ENCODE peak calls at places on chromosomes 3 and 15, in eight cellular contexts. Z is fibroblast of lung, G is GM23338, U is mesendoderm, A is right lobe of liver, F is kidney epithelial cell, K is DND-41, T is H1. V is an unnamed sample.

GRCh38 chr15:80310776-80311175 is 58.8 kb upstream of the CTXND1 start:
- DNase-seq in K (no peak), G (no peak), T (no peak), Z (no peak), U (no peak), A (no peak), F (no peak), V (no peak)

GRCh38 chr15:39789736-39790135 is 7.1 kb upstream of the FSIP1 start:
- DNase-seq in K (no peak), T (no peak), U (no peak), A (no peak), G (no peak), Z (peak; percentile 61), F (no peak), V (no peak)

GRCh38 chr3:111269782-111270181 is 198.2 kb downstream of the NECTIN3 start:
- DNase-seq in A (no peak), Z (no peak), U (no peak), T (no peak), G (no peak), F (no peak), K (no peak), V (no peak)

GRCh38 chr15:66085128-66085527 is 168.4 kb downstream of the MEGF11 start:
- DNase-seq in A (no peak), G (peak; percentile 62), T (no peak), Z (no peak), U (peak; percentile 53), K (peak; percentile 32), F (no peak), V (no peak)

GRCh38 chr3:194134231-194134756 is 1.7 kb upstream of the HES1 start:
- DNase-seq in F (no peak), Z (peak; percentile 62), A (no peak), U (no peak), G (no peak), T (no peak), K (peak; percentile 75), V (peak; percentile 66)

GRCh38 chr15:46146915-46147314 is 512.1 kb downstream of the SQOR start:
- DNase-seq in T (no peak), A (no peak), F (no peak), U (no peak), Z (no peak), G (no peak), K (no peak), V (no peak)

GRCh38 chr3:100354850-100355249 is 20.3 kb downstream of the NIT2 start:
- DNase-seq in Z (no peak), K (no peak), F (no peak), T (no peak), U (no peak), A (no peak), G (no peak), V (no peak)

GRCh38 chr3:112688819-112689218 is 47.9 kb upstream of the CCDC80 start:
- DNase-seq in G (no peak), A (no peak), K (no peak), F (no peak), Z (no peak), U (no peak), T (no peak), V (no peak)

GRCh38 chr15:37053070-37053653 is 47.2 kb downstream of the MEIS2 start:
- DNase-seq in G (no peak), U (no peak), K (no peak), T (no peak), Z (peak; percentile 24), F (no peak), A (no peak), V (no peak)

GRCh38 chr3:152205097-152205593 is 63.6 kb upstream of the MBNL1 start:
- DNase-seq in F (no peak), T (no peak), Z (no peak), U (no peak), G (no peak), K (no peak), A (no peak), V (no peak)

GRCh38 chr3:12299026-12299425 is 10.2 kb downstream of the PPARG start:
- DNase-seq in G (no peak), T (no peak), U (no peak), A (no peak), K (no peak), Z (no peak), F (no peak), V (no peak)

GRCh38 chr15:92984161-92984560 is 84.0 kb downstream of the CHD2 start:
- DNase-seq in K (no peak), U (no peak), F (no peak), G (no peak), T (no peak), Z (no peak), A (no peak), V (no peak)

GRCh38 chr15:76185716-76186115 is 125.6 kb downstream of the ETFA start:
- DNase-seq in T (peak; percentile 54), A (no peak), K (peak; percentile 21), G (peak; percentile 81), F (no peak), Z (peak; percentile 81), U (peak; percentile 92), V (no peak)

GRCh38 chr3:169668957-169669681 is 5.6 kb upstream of the MECOM start:
- DNase-seq in G (peak; percentile 93), A (peak; percentile 70), F (no peak), U (peak; percentile 74), T (no peak), K (no peak), Z (peak; percentile 75), V (peak; percentile 32)

GRCh38 chr3:50525987-50526386 is 22.6 kb upstream of the CACNA2D2 start:
- DNase-seq in U (peak; percentile 83), A (no peak), K (peak; percentile 74), T (no peak), G (peak; percentile 92), Z (peak; percentile 39), F (no peak), V (no peak)

GRCh38 chr15:74955796-74956647 is 550 bp downstream of the RPP25 start:
- DNase-seq in A (peak; percentile 84), U (peak; percentile 75), Z (peak; percentile 65), F (no peak), G (peak; percentile 79), K (no peak), T (no peak), V (peak; percentile 52)

GRCh38 chr3:141410408-141410807 is 42.1 kb downstream of the ZBTB38 start:
- DNase-seq in G (no peak), Z (peak; percentile 78), A (peak; percentile 71), U (peak; percentile 35), T (no peak), F (no peak), K (no peak), V (peak; percentile 86)

GRCh38 chr15:31156808-31157207 is 55.3 kb upstream of the TRPM1 start:
- DNase-seq in F (no peak), Z (no peak), K (no peak), U (no peak), A (no peak), T (no peak), G (no peak), V (no peak)
- H3K27me3 ChIP-seq in F (peaks cover 3% of the 10 kb centered on the region), Z (no peaks in the 10 kb centered on the region), K (no peaks in the 10 kb centered on the region), U (no peaks in the 10 kb centered on the region), A (no peaks in the 10 kb centered on the region), T (no peaks in the 10 kb centered on the region), G (no peaks in the 10 kb centered on the region), V (no peaks in the 10 kb centered on the region)

GRCh38 chr15:24917431-24917830 is 37.4 kb upstream of the SNRPN start:
- DNase-seq in G (peak; percentile 33), U (no peak), F (no peak), K (no peak), T (no peak), Z (no peak), A (no peak), V (no peak)

GRCh38 chr15:24916305-24917009 is 38.3 kb upstream of the SNRPN start:
- DNase-seq in Z (no peak), G (no peak), A (no peak), U (no peak), F (no peak), T (no peak), K (peak; percentile 82), V (no peak)

GRCh38 chr15:24924153-24924552 is 30.6 kb upstream of the SNRPN start:
- DNase-seq in Z (no peak), T (no peak), K (no peak), F (no peak), G (no peak), A (no peak), U (peak; percentile 74), V (no peak)

GRCh38 chr15:24924621-24925020 is 30.2 kb upstream of the SNRPN start:
- DNase-seq in G (no peak), A (no peak), T (no peak), Z (no peak), U (peak; percentile 23), K (no peak), F (no peak), V (no peak)

DNA sequence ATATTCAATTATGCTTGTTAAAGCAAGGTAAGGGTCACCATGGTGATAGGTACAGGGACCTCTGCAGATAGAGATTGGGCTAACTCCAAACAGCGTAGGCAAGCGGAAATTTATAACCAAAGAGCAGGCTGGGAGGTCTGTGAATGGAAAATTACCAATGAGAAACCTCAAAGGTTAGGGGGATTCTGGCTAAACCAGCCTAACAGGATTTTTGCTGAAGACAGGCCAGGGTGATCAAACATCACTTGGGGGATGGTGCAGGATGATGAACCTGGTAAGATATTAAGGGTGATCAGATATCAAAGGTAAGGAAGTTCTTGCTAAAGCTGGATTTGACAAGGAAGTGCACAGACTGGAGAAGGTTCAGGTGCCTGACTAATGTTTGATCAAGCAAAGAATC is 35.3 kb upstream of the SNRPN start:
- DNase-seq in Z (no peak), G (peak; percentile 84), K (no peak), T (no peak), A (no peak), U (peak; percentile 82), F (no peak), V (no peak)
- H3K27me3 ChIP-seq in Z (no peaks in the 10 kb centered on the region), G (no peaks in the 10 kb centered on the region), K (peaks cover 16% of the 10 kb centered on the region), T (no peaks in the 10 kb centered on the region), A (no peaks in the 10 kb centered on the region), U (no peaks in the 10 kb centered on the region), F (no peaks in the 10 kb centered on the region), V (no peaks in the 10 kb centered on the region)

GRCh38 chr15:79101866-79102581 is 11.4 kb upstream of the RASGRF1 start:
- DNase-seq in T (no peak), K (no peak), A (no peak), F (no peak), U (no peak), Z (no peak), G (no peak), V (no peak)
- H3K27me3 ChIP-seq in T (peaks cover 6% of the 10 kb centered on the region), K (peaks cover 5% of the 10 kb centered on the region), A (no peaks in the 10 kb centered on the region), F (peaks cover 7% of the 10 kb centered on the region), U (no peaks in the 10 kb centered on the region), Z (no peaks in the 10 kb centered on the region), G (peaks cover 16% of the 10 kb centered on the region), V (peaks cover 17% of the 10 kb centered on the region)

GRCh38 chr3:25781758-25782594 is 1.3 kb downstream of the NGLY1 start:
- DNase-seq in A (no peak), F (no peak), Z (no peak), T (no peak), K (no peak), G (no peak), U (no peak), V (no peak)

GRCh38 chr3:25782636-25782937 is 656 bp downstream of the NGLY1 start:
- DNase-seq in U (no peak), Z (no peak), G (no peak), K (no peak), F (no peak), A (no peak), T (no peak), V (no peak)

GRCh38 chr3:25781145-25781757 is 2.0 kb downstream of the NGLY1 start:
- DNase-seq in Z (no peak), T (no peak), A (no peak), K (no peak), U (no peak), F (no peak), G (no peak), V (no peak)

GRCh38 chr3:25783661-25784512 is 644 bp upstream of the NGLY1 start:
- DNase-seq in K (no peak), T (no peak), G (peak; percentile 92), F (no peak), A (peak; percentile 81), Z (peak; percentile 52), U (peak; percentile 86), V (no peak)

GRCh38 chr3:25782938-25783660 is at the start of gene NGLY1:
- DNase-seq in F (peak; percentile 31), Z (peak; percentile 79), G (peak; percentile 83), T (no peak), U (peak; percentile 87), A (peak; percentile 93), K (peak; percentile 85), V (peak; percentile 79)
- H3K27me3 ChIP-seq in F (no peaks in the 10 kb centered on the region), Z (no peaks in the 10 kb centered on the region), G (peaks cover 6% of the 10 kb centered on the region), T (no peaks in the 10 kb centered on the region), U (no peaks in the 10 kb centered on the region), A (no peaks in the 10 kb centered on the region), K (no peaks in the 10 kb centered on the region), V (no peaks in the 10 kb centered on the region)

V was measured in gastrocnemius medialis.